ENCODE peak calls at places on chromosomes 7 and 10, in four cellular contexts. B, L, E and K are unnamed samples.

GRCh38 chr7:117715784-117716445 is 157.3 kb downstream of the CTTNBP2 start:
- DNase-seq in E (no peak), L (peak), B (peak), K (peak)

GRCh38 chr7:43516581-43517342 is 66.1 kb upstream of the STK17A start:
- DNase-seq in B (no peak), L (no peak), E (no peak), K (no peak)

GRCh38 chr7:133797818-133798485 is 329.2 kb upstream of the LRGUK start:
- DNase-seq in B (no peak), E (no peak), L (no peak), K (no peak)

GRCh38 chr7:134891262-134892001 is 94.9 kb upstream of the AGBL3 start:
- DNase-seq in B (peak), E (peak), L (peak), K (peak)

GRCh38 chr7:46230298-46231295 is 309.5 kb upstream of the IGFBP3 start:
- DNase-seq in E (no peak), L (no peak), B (no peak), K (no peak)

GRCh38 chr7:149725426-149725821 is 48.0 kb downstream of the ZNF467 start:
- DNase-seq in B (no peak), E (no peak), L (no peak), K (no peak)

GRCh38 chr7:156780724-156781455 is 112.1 kb downstream of the LMBR1 start:
- DNase-seq in B (no peak), E (no peak), L (no peak), K (no peak)

GRCh38 chr10:31157125-31157983 is 125.7 kb upstream of the ZNF438 start:
- DNase-seq in B (peak), L (peak), E (no peak), K (peak)

GRCh38 chr10:86827639-86828038 is 71.2 kb downstream of the BMPR1A start:
- DNase-seq in E (no peak), B (no peak), L (no peak), K (no peak)

GRCh38 chr7:85521108-85521694 is 334.3 kb upstream of the SEMA3D start:
- DNase-seq in L (no peak), E (no peak), B (no peak), K (no peak)

GRCh38 chr7:101174322-101174854 is 5.7 kb downstream of the NAT16 start:
- DNase-seq in L (no peak), E (no peak), B (no peak), K (no peak)

GRCh38 chr10:97888641-97889262 is 39.1 kb downstream of the GOLGA7B start:
- DNase-seq in B (no peak), E (no peak), L (peak), K (no peak)

GRCh38 chr7:44292418-44292817 is 33.0 kb downstream of the CAMK2B start:
- DNase-seq in E (no peak), L (no peak), B (no peak), K (no peak)

GRCh38 chr10:124217031-124217430 is 123.6 kb upstream of the CHST15 start:
- DNase-seq in B (no peak), E (no peak), L (no peak), K (no peak)